ENCODE peak calls at places on chromosomes 5 and 9, in seven cellular contexts. L is IMR-90, Z is cardiac muscle cell, I is iPS DF 6.9, V is kidney, P is K562, C is body of pancreas. R is an unnamed sample.

GRCh38 chr5:16855475-16855874 is 80.6 kb downstream of the MYO10 start:
- DNase-seq in L (peak), Z (peak), I (no peak), V (no peak), P (no peak), C (peak), R (no peak)

GRCh38 chr9:33813712-33814641 is 3.0 kb upstream of the UBE2R2 start:
- DNase-seq in L (peak), Z (peak), I (no peak), V (peak), P (peak), C (no peak), R (peak)

GRCh38 chr9:137194388-137194787 is 5.9 kb downstream of the SSNA1 start:
- DNase-seq in L (no peak), Z (no peak), I (no peak), V (no peak), P (no peak), C (peak), R (no peak)

GRCh38 chr9:93077811-93078210 is 18.2 kb upstream of the CARD19 start:
- DNase-seq in L (no peak), Z (no peak), I (no peak), V (peak), P (no peak), C (no peak), R (no peak)

GRCh38 chr5:83551826-83552225 is 80.3 kb downstream of the VCAN start:
- DNase-seq in L (peak), Z (peak), I (no peak), V (no peak), P (no peak), C (no peak), R (no peak)

GRCh38 chr5:133108481-133108921 is 56.7 kb downstream of the HSPA4 start:
- DNase-seq in L (no peak), Z (no peak), I (no peak), V (no peak), P (no peak), C (no peak), R (peak)

GRCh38 chr5:123817267-123817666 is 305.3 kb downstream of the CSNK1G3 start:
- DNase-seq in L (no peak), Z (no peak), I (no peak), V (no peak), P (no peak), C (no peak), R (no peak)

GRCh38 chr9:91949946-91950664 is at the start of gene ROR2:
- DNase-seq in L (peak), Z (peak), I (no peak), V (peak), P (peak), C (peak), R (no peak)

GRCh38 chr9:92455217-92455616 is 27.1 kb downstream of the ASPN start:
- DNase-seq in L (no peak), Z (no peak), I (peak), V (no peak), P (no peak), C (no peak), R (no peak)

GRCh38 chr9:89161221-89161620 is 17.4 kb downstream of the SHC3 start:
- DNase-seq in L (no peak), Z (no peak), I (no peak), V (no peak), P (no peak), C (no peak), R (no peak)

GRCh38 chr9:110106698-110107097 is 101.3 kb downstream of the C9orf152 start:
- DNase-seq in L (no peak), Z (no peak), I (no peak), V (no peak), P (no peak), C (no peak), R (no peak)

GRCh38 chr5:76378355-76378754 is 24.7 kb upstream of the IQGAP2 start:
- DNase-seq in L (no peak), Z (no peak), I (no peak), V (no peak), P (no peak), C (no peak), R (no peak)

GRCh38 chr9:134624827-134625181 is 16.8 kb upstream of the COL5A1 start:
- DNase-seq in L (peak), Z (peak), I (no peak), V (no peak), P (no peak), C (no peak), R (peak)

GRCh38 chr5:52531105-52531504 is 256.6 kb upstream of the ITGA1 start:
- DNase-seq in L (no peak), Z (no peak), I (no peak), V (no peak), P (no peak), C (no peak), R (no peak)

GRCh38 chr5:59193616-59194319 is 610.9 kb downstream of the RAB3C start:
- DNase-seq in L (peak), Z (peak), I (no peak), V (peak), P (no peak), C (no peak), R (no peak)

GRCh38 chr9:77021928-77022782 is 2.7 kb downstream of the FOXB2 start:
- DNase-seq in L (no peak), Z (no peak), I (no peak), V (no peak), P (no peak), C (no peak), R (no peak)

GRCh38 chr5:177467436-177467835 is 6.0 kb downstream of the DBN1 start:
- DNase-seq in L (no peak), Z (no peak), I (no peak), V (no peak), P (no peak), C (no peak), R (no peak)

GRCh38 chr9:104774831-104775573 is 11.1 kb downstream of the NIPSNAP3B start:
- DNase-seq in L (no peak), Z (peak), I (no peak), V (no peak), P (peak), C (no peak), R (peak)

GRCh38 chr9:12764150-12764549 is 10.7 kb upstream of the LURAP1L start:
- DNase-seq in L (peak), Z (no peak), I (no peak), V (no peak), P (no peak), C (no peak), R (no peak)

GRCh38 chr5:13976867-13977479 is 32.5 kb upstream of the DNAH5 start:
- DNase-seq in L (peak), Z (peak), I (no peak), V (no peak), P (no peak), C (no peak), R (no peak)

GRCh38 chr9:20083417-20083816 is 294.6 kb upstream of the SLC24A2 start:
- DNase-seq in L (no peak), Z (no peak), I (no peak), V (no peak), P (no peak), C (no peak), R (no peak)

GRCh38 chr5:40649493-40650030 is 30.2 kb upstream of the PTGER4 start:
- DNase-seq in L (no peak), Z (no peak), I (no peak), V (no peak), P (no peak), C (no peak), R (no peak)

GRCh38 chr5:60943624-60944023 is 1.2 kb downstream of the ERCC8 start:
- DNase-seq in L (no peak), Z (no peak), I (no peak), V (no peak), P (no peak), C (no peak), R (no peak)

GRCh38 chr5:149322518-149322917 is 22.8 kb upstream of the GRPEL2 start:
- DNase-seq in L (no peak), Z (no peak), I (no peak), V (no peak), P (no peak), C (no peak), R (peak)

GRCh38 chr9:14706530-14707140 is 13.4 kb upstream of the ZDHHC21 start:
- DNase-seq in L (no peak), Z (no peak), I (no peak), V (no peak), P (no peak), C (no peak), R (no peak)

GRCh38 chr5:141839015-141839513 is 39.1 kb downstream of the PCDH1 start:
- DNase-seq in L (no peak), Z (no peak), I (no peak), V (peak), P (no peak), C (no peak), R (peak)

GRCh38 chr5:56480305-56481146 is 247.4 kb upstream of the ANKRD55 start:
- DNase-seq in L (peak), Z (peak), I (no peak), V (peak), P (no peak), C (peak), R (peak)

GRCh38 chr9:2925016-2925415 is 81.1 kb upstream of the PUM3 start:
- DNase-seq in L (no peak), Z (no peak), I (no peak), V (no peak), P (no peak), C (no peak), R (no peak)

GRCh38 chr5:151315998-151316597 is 12.5 kb upstream of the SLC36A3 start:
- DNase-seq in L (peak), Z (peak), I (peak), V (no peak), P (peak), C (peak), R (peak)

GRCh38 chr9:76181020-76181641 is 213.1 kb downstream of the RFK start:
- DNase-seq in L (peak), Z (peak), I (no peak), V (no peak), P (no peak), C (no peak), R (no peak)

GRCh38 chr9:118321823-118322222 is 617.6 kb downstream of the TLR4 start:
- DNase-seq in L (no peak), Z (no peak), I (no peak), V (no peak), P (no peak), C (no peak), R (no peak)

GRCh38 chr5:154794525-154795234 is 39.5 kb downstream of the LARP1 start:
- DNase-seq in L (peak), Z (peak), I (no peak), V (no peak), P (no peak), C (no peak), R (no peak)

GRCh38 chr9:84349706-84350105 is 9.1 kb upstream of the SLC28A3 start:
- DNase-seq in L (no peak), Z (peak), I (no peak), V (no peak), P (no peak), C (no peak), R (no peak)

GRCh38 chr9:84711936-84712335 is 42.4 kb downstream of the NTRK2 start:
- DNase-seq in L (no peak), Z (peak), I (no peak), V (peak), P (no peak), C (peak), R (no peak)

GRCh38 chr9:73911814-73912213 is 585.3 kb upstream of the RORB start:
- DNase-seq in L (no peak), Z (no peak), I (no peak), V (no peak), P (no peak), C (no peak), R (no peak)

GRCh38 chr9:15146121-15146820 is 160.7 kb downstream of the TTC39B start:
- DNase-seq in L (no peak), Z (no peak), I (no peak), V (no peak), P (no peak), C (no peak), R (no peak)

GRCh38 chr5:15377573-15378340 is 122.2 kb upstream of the FBXL7 start:
- DNase-seq in L (no peak), Z (no peak), I (no peak), V (no peak), P (no peak), C (no peak), R (no peak)
- H3K27ac ChIP-seq in L (no peak), Z (no peak), I (no peak), V (no peak), P (no peak), C (no peak), R (no peak)

GRCh38 chr9:120713257-120714087 is 798 bp downstream of the MEGF9 start:
- DNase-seq in L (no peak), Z (no peak), I (no peak), V (peak), P (peak), C (peak), R (peak)

GRCh38 chr9:120710110-120710981 is 3.9 kb downstream of the MEGF9 start:
- DNase-seq in L (peak), Z (peak), I (no peak), V (no peak), P (no peak), C (peak), R (no peak)

GRCh38 chr9:120711354-120711753 is 2.9 kb downstream of the MEGF9 start:
- DNase-seq in L (no peak), Z (no peak), I (no peak), V (no peak), P (peak), C (no peak), R (no peak)

GRCh38 chr9:120712539-120713031 is 1.7 kb downstream of the MEGF9 start:
- DNase-seq in L (no peak), Z (no peak), I (no peak), V (no peak), P (no peak), C (no peak), R (no peak)

GRCh38 chr9:120711841-120712538 is 2.3 kb downstream of the MEGF9 start:
- DNase-seq in L (no peak), Z (no peak), I (no peak), V (no peak), P (no peak), C (no peak), R (no peak)
- H3K27ac ChIP-seq in L (no peak), Z (no peak), I (no peak), V (peak), P (peak), C (peak), R (peak)

DNA sequence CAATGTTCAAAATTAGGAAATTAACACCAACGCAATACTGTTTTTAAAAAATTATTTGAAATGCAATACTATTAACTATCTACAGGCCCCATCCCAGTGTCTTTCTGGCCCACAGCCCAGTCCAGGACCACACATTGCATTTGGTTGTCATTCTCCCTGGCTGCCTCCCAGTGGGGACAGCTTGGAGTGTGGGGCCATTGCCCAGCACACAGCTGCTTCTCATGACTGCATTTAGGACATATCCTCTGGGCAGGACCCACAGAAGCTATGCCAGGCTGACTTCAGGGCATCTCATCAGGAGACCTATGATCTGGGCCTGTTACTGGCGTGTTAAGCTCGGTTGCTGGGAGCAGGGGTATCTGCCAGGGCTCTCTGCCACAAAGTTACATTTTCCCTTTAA is 32.0 kb upstream of the CLPTM1L start:
- DNase-seq in L (no peak), Z (no peak), I (no peak), V (peak), P (no peak), C (no peak), R (no peak)
- H3K27ac ChIP-seq in L (no peak), Z (no peak), I (no peak), V (no peak), P (no peak), C (no peak), R (no peak)

GRCh38 chr5:158407801-158408200 is 548.9 kb upstream of the CLINT1 start:
- DNase-seq in L (no peak), Z (peak), I (no peak), V (no peak), P (no peak), C (no peak), R (no peak)
- H3K27ac ChIP-seq in L (no peak), Z (no peak), I (no peak), V (no peak), P (no peak), C (no peak), R (no peak)

GRCh38 chr5:67414712-67415111 is 218.1 kb upstream of the CD180 start:
- DNase-seq in L (peak), Z (peak), I (no peak), V (no peak), P (no peak), C (no peak), R (no peak)
- H3K27ac ChIP-seq in L (no peak), Z (no peak), I (no peak), V (no peak), P (no peak), C (no peak), R (no peak)

GRCh38 chr9:123470991-123471770 is 115.2 kb downstream of the CRB2 start:
- DNase-seq in L (no peak), Z (no peak), I (no peak), V (no peak), P (no peak), C (no peak), R (no peak)

GRCh38 chr9:123470121-123470851 is 114.3 kb downstream of the CRB2 start:
- DNase-seq in L (no peak), Z (peak), I (no peak), V (no peak), P (no peak), C (no peak), R (no peak)

GRCh38 chr9:123465304-123465703 is 109.3 kb downstream of the CRB2 start:
- DNase-seq in L (no peak), Z (no peak), I (no peak), V (no peak), P (no peak), C (no peak), R (peak)

GRCh38 chr9:123469231-123469630 is 113.2 kb downstream of the CRB2 start:
- DNase-seq in L (no peak), Z (no peak), I (no peak), V (no peak), P (no peak), C (no peak), R (no peak)

DNA sequence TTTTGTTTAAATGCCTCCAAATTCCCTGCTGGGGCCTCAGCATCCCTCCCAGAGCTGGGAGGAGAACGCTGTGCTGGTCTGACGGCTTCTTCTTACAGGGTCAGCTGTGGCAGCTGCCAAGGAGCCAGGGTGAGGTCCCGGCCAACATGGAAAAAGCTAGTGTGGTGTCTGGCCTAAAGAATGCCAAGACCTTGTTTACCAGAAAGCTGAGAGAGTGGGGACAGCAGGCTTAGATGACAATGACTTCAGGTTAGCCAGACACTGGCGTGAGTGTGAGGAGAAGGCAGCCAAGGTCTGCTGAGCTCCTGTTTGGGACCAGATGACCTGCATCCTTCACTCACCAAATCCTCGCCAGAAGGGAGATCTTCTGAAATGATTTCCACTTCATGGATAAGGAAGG is 112.5 kb downstream of the CRB2 start:
- DNase-seq in L (no peak), Z (no peak), I (no peak), V (no peak), P (no peak), C (no peak), R (no peak)
- H3K27ac ChIP-seq in L (no peak), Z (no peak), I (no peak), V (no peak), P (no peak), C (no peak), R (no peak)

GRCh38 chr5:79687911-79688310 is 1.7 kb upstream of the CMYA5 start:
- DNase-seq in L (no peak), Z (no peak), I (no peak), V (no peak), P (no peak), C (no peak), R (no peak)

GRCh38 chr5:79694183-79694582 is 4.5 kb downstream of the CMYA5 start:
- DNase-seq in L (no peak), Z (no peak), I (no peak), V (no peak), P (no peak), C (no peak), R (no peak)

GRCh38 chr5:79689541-79690466 is at the start of gene CMYA5:
- DNase-seq in L (peak), Z (peak), I (no peak), V (peak), P (no peak), C (peak), R (no peak)

GRCh38 chr5:79692586-79692985 is 3.0 kb downstream of the CMYA5 start:
- DNase-seq in L (no peak), Z (no peak), I (no peak), V (no peak), P (no peak), C (no peak), R (no peak)

DNA sequence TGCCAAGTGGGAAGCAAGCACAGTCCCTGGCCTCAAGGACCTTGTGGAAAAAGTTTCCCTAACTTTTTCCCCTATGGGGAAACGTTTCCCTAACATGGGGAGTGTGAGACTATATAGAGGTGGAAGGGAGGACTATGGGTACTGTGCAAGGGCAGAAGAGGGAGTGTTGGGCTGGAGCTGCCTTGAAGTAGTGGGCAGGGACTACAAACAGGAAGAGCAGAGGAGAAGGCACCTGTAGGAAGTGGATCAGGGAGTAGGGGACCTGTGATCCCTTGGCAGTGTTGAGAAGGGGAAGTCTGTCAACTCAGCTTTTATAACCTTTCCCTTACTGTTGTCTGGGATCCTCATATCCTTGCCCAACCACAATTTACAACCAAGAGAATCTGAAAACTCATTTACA is 1.4 kb downstream of the CMYA5 start:
- DNase-seq in L (no peak), Z (no peak), I (no peak), V (no peak), P (no peak), C (no peak), R (no peak)
- H3K27ac ChIP-seq in L (no peak), Z (peak), I (no peak), V (no peak), P (no peak), C (no peak), R (no peak)

GRCh38 chr9:130042406-130042930 is 521 bp downstream of the FNBP1 start:
- DNase-seq in L (no peak), Z (peak), I (no peak), V (peak), P (peak), C (peak), R (no peak)
- H3K27ac ChIP-seq in L (peak), Z (peak), I (no peak), V (peak), P (peak), C (peak), R (peak)

GRCh38 chr9:127918201-127919107 is 1.6 kb upstream of the ST6GALNAC4 start:
- DNase-seq in L (no peak), Z (peak), I (no peak), V (peak), P (peak), C (peak), R (no peak)
- H3K27ac ChIP-seq in L (peak), Z (no peak), I (no peak), V (no peak), P (peak), C (peak), R (peak)

GRCh38 chr5:11130111-11130510 is 369.1 kb upstream of the DAP start:
- DNase-seq in L (no peak), Z (no peak), I (no peak), V (no peak), P (no peak), C (no peak), R (no peak)
- H3K27ac ChIP-seq in L (no peak), Z (no peak), I (no peak), V (no peak), P (no peak), C (no peak), R (no peak)

R was measured in Peyer's patch.